ENCODE peak calls at places on chromosome 19, in nine cellular contexts. M is H1; S is CD4-positive, CD25-positive, alpha-beta regulatory T cell; L is Peyer's patch; R is heart left ventricle; H is cardiac muscle cell; B is Caco-2; C is upper lobe of left lung; X is tibial nerve. Z is an unnamed sample. For H3K9me3, the result is how much of the 10 kb centered on the place peaks cover.

GRCh38 chr19:51751655-51752054 is at the start of gene FPR1:
- DNase-seq in H (no peak), M (no peak), S (no peak), R (no peak), X (no peak), L (no peak), C (no peak), B (no peak), Z (no peak)

GRCh38 chr19:3975637-3976087 is 4.8 kb upstream of the DAPK3 start:
- DNase-seq in L (no peak), C (no peak), X (no peak), B (no peak), M (no peak), H (no peak), R (no peak), S (no peak), Z (no peak)

GRCh38 chr19:28010656-28011055 is 1202.3 kb downstream of the UQCRFS1 start:
- DNase-seq in L (no peak), M (no peak), R (no peak), S (no peak), C (no peak), H (no peak), X (no peak), B (no peak), Z (no peak)

GRCh38 chr19:42021185-42021584 is 27.2 kb upstream of the ATP1A3 start:
- DNase-seq in R (no peak), X (no peak), M (no peak), B (no peak), C (no peak), H (no peak), L (no peak), S (no peak), Z (no peak)

GRCh38 chr19:3175761-3176714 is 2.5 kb upstream of the S1PR4 start:
- DNase-seq in X (no peak), S (no peak), M (no peak), H (no peak), L (peak), C (peak), R (no peak), B (no peak), Z (peak)

GRCh38 chr19:13091400-13092161 is 11.1 kb downstream of the LYL1 start:
- DNase-seq in B (no peak), S (no peak), X (no peak), H (no peak), C (no peak), R (peak), M (no peak), L (no peak), Z (no peak)

GRCh38 chr19:39398297-39398864 is 7.2 kb downstream of the MED29 start:
- DNase-seq in S (no peak), H (no peak), X (peak), M (no peak), L (peak), C (no peak), R (peak), B (peak), Z (no peak)

GRCh38 chr19:18785179-18786124 is 5.7 kb downstream of the COMP start:
- DNase-seq in H (peak), M (no peak), B (peak), R (peak), L (peak), S (peak), C (peak), X (peak), Z (peak)

GRCh38 chr19:45578861-45579260 is 5.7 kb downstream of the OPA3 start:
- DNase-seq in R (no peak), L (no peak), H (no peak), M (no peak), B (no peak), C (no peak), X (no peak), S (no peak), Z (no peak)

GRCh38 chr19:52094526-52094925 is 1.0 kb downstream of the ZNF841 start:
- DNase-seq in H (peak), C (no peak), R (no peak), L (no peak), B (peak), S (no peak), X (no peak), M (no peak), Z (peak)

GRCh38 chr19:32317045-32317444 is 28.4 kb upstream of the ZNF507 start:
- DNase-seq in M (no peak), R (no peak), C (no peak), H (no peak), X (no peak), S (no peak), L (no peak), B (no peak), Z (no peak)

GRCh38 chr19:3243851-3244700 is 19.6 kb downstream of the CELF5 start:
- DNase-seq in C (no peak), H (peak), L (peak), B (peak), R (no peak), M (no peak), S (no peak), X (no peak), Z (peak)

GRCh38 chr19:17671906-17672305 is 16.2 kb downstream of the UNC13A start:
- DNase-seq in M (no peak), L (no peak), S (no peak), X (no peak), B (peak), H (peak), C (no peak), R (no peak), Z (no peak)

GRCh38 chr19:13729859-13730258 is 34.5 kb upstream of the MRI1 start:
- DNase-seq in S (no peak), X (no peak), C (no peak), L (no peak), R (no peak), B (no peak), H (no peak), M (no peak), Z (no peak)

GRCh38 chr19:2337329-2337707 is 8.8 kb downstream of the SPPL2B start:
- DNase-seq in S (no peak), R (no peak), X (no peak), L (no peak), M (no peak), C (peak), B (peak), H (peak), Z (no peak)

GRCh38 chr19:13001502-13002388 is 6.5 kb downstream of the NFIX start:
- DNase-seq in M (no peak), X (no peak), H (no peak), C (peak), R (peak), L (no peak), B (no peak), S (no peak), Z (no peak)

GRCh38 chr19:41998246-41999020 is 4.4 kb upstream of the ATP1A3 start:
- DNase-seq in S (no peak), H (peak), L (no peak), R (peak), X (no peak), C (peak), B (no peak), M (no peak), Z (no peak)

GRCh38 chr19:54684537-54684936 is 21.8 kb downstream of the LILRB4 start:
- DNase-seq in C (no peak), S (no peak), X (no peak), H (peak), M (no peak), L (no peak), R (no peak), B (no peak), Z (no peak)

GRCh38 chr19:30393046-30393445 is 20.9 kb downstream of the ZNF536 start:
- DNase-seq in R (no peak), B (no peak), S (no peak), H (no peak), X (no peak), M (no peak), C (no peak), L (no peak), Z (peak)

GRCh38 chr19:38319421-38320258 is at the start of gene KCNK6:
- DNase-seq in S (peak), M (no peak), L (peak), H (peak), X (no peak), R (peak), B (no peak), C (peak), Z (no peak)

GRCh38 chr19:3163230-3163886 is 15.2 kb upstream of the S1PR4 start:
- DNase-seq in X (no peak), B (peak), H (peak), M (peak), C (no peak), L (peak), S (peak), R (peak), Z (peak)

GRCh38 chr19:38842439-38843174 is 7.2 kb downstream of the HNRNPL start:
- DNase-seq in M (no peak), H (no peak), C (no peak), L (peak), X (no peak), R (no peak), S (peak), B (no peak), Z (no peak)

GRCh38 chr19:47609885-47610545 is 1.1 kb downstream of the BICRA start:
- DNase-seq in M (no peak), C (peak), B (peak), H (peak), S (peak), R (peak), L (peak), X (no peak), Z (peak)

GRCh38 chr19:34182125-34182524 is 9.8 kb downstream of the LSM14A start:
- DNase-seq in L (no peak), B (no peak), S (no peak), H (no peak), C (no peak), R (no peak), X (no peak), M (no peak), Z (no peak)

GRCh38 chr19:55454787-55455243 is 6.6 kb downstream of the ISOC2 start:
- DNase-seq in R (no peak), L (no peak), X (no peak), M (no peak), C (no peak), S (peak), H (peak), B (peak), Z (no peak)

DNA sequence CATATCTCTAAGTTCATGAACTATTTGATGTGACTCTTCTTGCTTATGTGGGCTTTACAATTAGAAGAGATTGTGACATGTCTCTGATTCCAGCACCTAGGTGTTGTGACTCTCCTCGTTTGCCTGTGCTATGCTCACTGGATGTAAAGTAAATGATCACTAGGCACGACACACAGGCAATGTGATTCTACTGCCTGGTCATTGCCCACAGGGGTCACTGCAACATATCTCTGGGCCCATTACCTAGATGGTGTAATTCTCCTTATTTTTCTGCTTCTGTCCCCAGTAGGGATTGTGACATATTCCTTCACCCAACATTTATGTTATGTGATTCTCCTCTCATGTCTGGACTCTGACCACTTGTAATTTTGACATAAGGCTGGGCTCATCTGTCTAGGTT is 65.8 kb upstream of the ZNF91 start:
- DNase-seq in L (no peak), H (no peak), C (no peak), M (no peak), B (no peak), S (no peak), X (no peak), R (no peak), Z (no peak)
- H3K9me3 ChIP-seq in L (under half), H (under half), C (under half), M (half or more), B (under half), S (under half), X (under half), R (under half), Z (under half)

GRCh38 chr19:456547-457110 is 4.2 kb downstream of the SHC2 start:
- DNase-seq in H (no peak), B (no peak), C (peak), L (no peak), M (no peak), X (no peak), R (peak), S (no peak), Z (no peak)
- H3K9me3 ChIP-seq in H (under half), B (under half), C (under half), L (under half), M (under half), X (under half), R (under half), S (under half), Z (under half)

GRCh38 chr19:15926484-15926883 is 7.8 kb downstream of the CYP4F11 start:
- DNase-seq in C (no peak), H (no peak), B (no peak), L (peak), M (no peak), S (no peak), X (no peak), R (no peak), Z (no peak)
- H3K9me3 ChIP-seq in C (under half), H (under half), B (under half), L (under half), M (half or more), S (under half), X (under half), R (under half), Z (under half)

GRCh38 chr19:43895727-43896126 is 39.4 kb downstream of the ZNF45 start:
- DNase-seq in S (no peak), X (no peak), L (no peak), R (no peak), B (no peak), M (no peak), H (no peak), C (no peak), Z (no peak)
- H3K9me3 ChIP-seq in S (half or more), X (half or more), L (under half), R (half or more), B (under half), M (under half), H (under half), C (under half), Z (under half)

DNA sequence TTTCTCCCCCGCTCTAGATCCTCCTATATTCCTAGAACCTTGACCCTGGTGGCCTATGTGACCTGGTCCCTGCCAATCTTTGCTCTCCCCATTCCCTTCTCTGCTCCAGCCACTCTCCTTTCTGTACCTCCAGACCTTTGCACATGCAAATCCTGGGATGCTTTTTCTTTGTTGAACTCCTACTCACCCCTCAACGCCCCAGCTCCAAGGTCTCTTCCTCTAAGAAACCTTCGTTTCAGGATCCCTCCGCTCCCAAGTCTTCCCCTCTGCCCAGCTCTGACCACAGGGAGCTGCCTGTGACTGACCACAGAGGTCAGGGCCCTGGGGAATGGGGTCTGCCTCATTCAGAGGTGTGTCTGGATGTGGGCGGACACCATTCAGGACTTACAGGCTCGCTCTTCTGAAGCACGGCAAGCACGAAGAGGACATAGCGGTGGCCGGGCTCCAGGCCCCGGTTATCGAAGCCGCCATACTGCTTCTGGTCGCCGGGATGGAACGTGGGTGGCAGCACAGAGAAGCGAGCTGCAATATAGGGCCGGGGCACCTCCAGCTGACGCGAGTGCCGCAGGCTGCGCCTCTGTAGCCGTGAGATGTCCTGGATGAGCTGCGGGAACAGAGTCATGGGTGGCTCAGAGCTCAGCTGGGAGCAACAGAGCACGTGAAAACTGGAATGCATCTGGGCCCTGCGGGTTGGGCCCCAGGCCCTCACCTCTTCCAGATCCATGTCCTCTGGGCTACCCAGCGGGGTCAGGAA is 120.9 kb downstream of the PTPRS start:
- DNase-seq in R (no peak), B (no peak), L (no peak), X (no peak), S (no peak), C (no peak), M (no peak), H (no peak), Z (no peak)
- H3K9me3 ChIP-seq in R (under half), B (under half), L (under half), X (under half), S (under half), C (under half), M (under half), H (under half), Z (under half)

GRCh38 chr19:56639217-56639616 is 3.7 kb upstream of the SMIM17 start:
- DNase-seq in C (no peak), L (no peak), H (peak), M (no peak), B (no peak), R (no peak), X (no peak), S (no peak), Z (no peak)
- H3K9me3 ChIP-seq in C (under half), L (under half), H (under half), M (half or more), B (under half), R (under half), X (half or more), S (half or more), Z (under half)

GRCh38 chr19:50705422-50706019 is 14.1 kb downstream of the SHANK1 start:
- DNase-seq in R (no peak), H (peak), S (no peak), M (no peak), X (no peak), C (no peak), B (peak), L (no peak), Z (no peak)
- H3K9me3 ChIP-seq in R (under half), H (under half), S (under half), M (under half), X (under half), C (under half), B (under half), L (under half), Z (under half)

Z was measured in SJSA1.